ENCODE peak calls at places on chromosomes 3 and 15, in four cellular contexts. W is pancreas, H is K562, T is fibroblast of lung. K is an unnamed sample.
A peak's percentile ranks its signal among the peaks of the same experiment; 100 is the strongest.

GRCh38 chr15:61032600-61033286 is 196.4 kb downstream of the RORA start:
- DNase-seq in W (peak; percentile 32), H (no peak), T (no peak), K (no peak)

GRCh38 chr3:58164916-58165821 is 45.6 kb downstream of the DNASE1L3 start:
- DNase-seq in W (peak; percentile 75), H (no peak), T (no peak), K (no peak)

GRCh38 chr3:181941250-181941649 is 229.5 kb downstream of the SOX2 start:
- DNase-seq in W (no peak), H (no peak), T (no peak), K (no peak)

GRCh38 chr3:120145498-120146285 is 51.4 kb upstream of the GSK3B start:
- DNase-seq in W (no peak), H (no peak), T (peak; percentile 28), K (no peak)

GRCh38 chr3:3200632-3201212 is 21.2 kb upstream of the CRBN start:
- DNase-seq in W (peak; percentile 30), H (peak; percentile 19), T (peak; percentile 72), K (peak; percentile 10)

GRCh38 chr3:184656991-184657669 is 54.7 kb downstream of the MAGEF1 start:
- DNase-seq in W (no peak), H (no peak), T (no peak), K (no peak)

GRCh38 chr3:79125313-79125984 is 642.3 kb downstream of the ROBO1 start:
- DNase-seq in W (no peak), H (no peak), T (no peak), K (no peak)

GRCh38 chr15:41115652-41116115 is 396 bp downstream of the INO80 start:
- DNase-seq in W (peak; percentile 56), H (peak; percentile 90), T (peak; percentile 59), K (peak; percentile 47)

GRCh38 chr3:42803800-42804112 is 534 bp downstream of the HIGD1A start:
- DNase-seq in W (peak; percentile 50), H (no peak), T (no peak), K (no peak)

GRCh38 chr15:76994001-76994400 is 925 bp upstream of the PSTPIP1 start:
- DNase-seq in W (peak; percentile 17), H (no peak), T (no peak), K (peak; percentile 66)

GRCh38 chr3:126018995-126019394 is 50.0 kb downstream of the ROPN1B start:
- DNase-seq in W (no peak), H (no peak), T (no peak), K (no peak)

GRCh38 chr15:71612066-71612715 is 198.2 kb upstream of the NR2E3 start:
- DNase-seq in W (no peak), H (no peak), T (peak; percentile 41), K (no peak)

GRCh38 chr3:192130534-192131132 is 596.7 kb downstream of the FGF12 start:
- DNase-seq in W (peak; percentile 21), H (peak; percentile 12), T (peak; percentile 47), K (no peak)

GRCh38 chr15:98000249-98001203 is 40.0 kb downstream of the ARRDC4 start:
- DNase-seq in W (no peak), H (no peak), T (no peak), K (no peak)

GRCh38 chr3:170942011-170942410 is 33.6 kb upstream of the EIF5A2 start:
- DNase-seq in W (no peak), H (no peak), T (no peak), K (no peak)

GRCh38 chr15:40252438-40253178 is 13.7 kb downstream of the PAK6 start:
- DNase-seq in W (no peak), H (no peak), T (no peak), K (no peak)

GRCh38 chr15:99312228-99312627 is 60.9 kb downstream of the LRRC28 start:
- DNase-seq in W (no peak), H (no peak), T (no peak), K (no peak)

GRCh38 chr3:183252108-183252782 is 808 bp upstream of the B3GNT5 start:
- DNase-seq in W (no peak), H (no peak), T (no peak), K (no peak)

GRCh38 chr3:179969525-179969924 is 67.2 kb downstream of the PEX5L start:
- DNase-seq in W (no peak), H (no peak), T (peak; percentile 14), K (no peak)

GRCh38 chr3:71695000-71695482 is 30.2 kb downstream of the EIF4E3 start:
- DNase-seq in W (peak; percentile 49), H (no peak), T (no peak), K (no peak)

GRCh38 chr3:8837172-8837571 is 67.8 kb upstream of the OXTR start:
- DNase-seq in W (no peak), H (no peak), T (peak; percentile 73), K (no peak)

GRCh38 chr3:14911651-14912050 is 35.7 kb upstream of the NR2C2 start:
- DNase-seq in W (no peak), H (no peak), T (no peak), K (no peak)

GRCh38 chr3:14913071-14913925 is 34.1 kb upstream of the NR2C2 start:
- DNase-seq in W (no peak), H (no peak), T (no peak), K (no peak)

GRCh38 chr3:14914777-14915113 is 32.6 kb upstream of the NR2C2 start:
- DNase-seq in W (no peak), H (no peak), T (no peak), K (no peak)

GRCh38 chr3:14915636-14916222 is 31.7 kb upstream of the NR2C2 start:
- DNase-seq in W (no peak), H (no peak), T (no peak), K (peak; percentile 16)

GRCh38 chr3:14913926-14914776 is 33.2 kb upstream of the NR2C2 start:
- DNase-seq in W (no peak), H (no peak), T (no peak), K (no peak)
- TF ChIP-seq CTCF in W (no peak), H (peak; percentile 31), T (no peak), K (no peak)

GRCh38 chr3:153289334-153289808 is 127.3 kb downstream of the RAP2B start:
- DNase-seq in W (no peak), H (peak; percentile 38), T (peak; percentile 21), K (no peak)

GRCh38 chr3:153295906-153296305 is 133.9 kb downstream of the RAP2B start:
- DNase-seq in W (no peak), H (no peak), T (peak; percentile 96), K (no peak)

GRCh38 chr3:153291052-153291689 is 129.1 kb downstream of the RAP2B start:
- DNase-seq in W (no peak), H (peak; percentile 25), T (peak; percentile 38), K (no peak)

GRCh38 chr3:153290278-153291015 is 128.4 kb downstream of the RAP2B start:
- DNase-seq in W (no peak), H (no peak), T (peak; percentile 16), K (no peak)

GRCh38 chr3:153293222-153293621 is 131.2 kb downstream of the RAP2B start:
- DNase-seq in W (no peak), H (no peak), T (peak; percentile 85), K (no peak)
- H3K27ac ChIP-seq in W (no peak overlapping the region), H (peak overlapping the region; percentile 40), T (peak overlapping the region; percentile 0), K (no peak overlapping the region)

DNA sequence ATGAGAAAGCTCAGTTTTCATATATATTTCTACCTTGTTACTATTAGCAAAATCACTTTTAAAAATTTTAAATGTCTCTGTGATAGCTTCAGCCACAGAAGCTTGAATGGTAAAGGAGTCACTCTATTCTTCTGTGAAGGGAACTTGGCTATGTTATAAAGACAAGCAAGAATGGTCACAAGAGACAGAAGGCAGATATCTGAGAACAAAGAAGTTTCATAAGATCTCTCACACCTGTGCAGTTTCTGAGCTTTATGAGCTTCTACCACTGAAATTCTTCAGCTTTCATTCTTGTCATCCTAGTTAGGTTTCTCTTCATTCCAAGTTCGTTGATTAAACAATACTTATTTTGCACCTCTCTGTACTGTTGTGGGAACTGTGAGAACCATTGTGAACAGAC is 853.4 kb downstream of the IGSF11 start:
- DNase-seq in W (no peak), H (no peak), T (no peak), K (no peak)
- H3K9me3 ChIP-seq in W (no peaks in the 10 kb centered on the region), H (no peaks in the 10 kb centered on the region), T (no peaks in the 10 kb centered on the region), K (no peaks in the 10 kb centered on the region)

DNA sequence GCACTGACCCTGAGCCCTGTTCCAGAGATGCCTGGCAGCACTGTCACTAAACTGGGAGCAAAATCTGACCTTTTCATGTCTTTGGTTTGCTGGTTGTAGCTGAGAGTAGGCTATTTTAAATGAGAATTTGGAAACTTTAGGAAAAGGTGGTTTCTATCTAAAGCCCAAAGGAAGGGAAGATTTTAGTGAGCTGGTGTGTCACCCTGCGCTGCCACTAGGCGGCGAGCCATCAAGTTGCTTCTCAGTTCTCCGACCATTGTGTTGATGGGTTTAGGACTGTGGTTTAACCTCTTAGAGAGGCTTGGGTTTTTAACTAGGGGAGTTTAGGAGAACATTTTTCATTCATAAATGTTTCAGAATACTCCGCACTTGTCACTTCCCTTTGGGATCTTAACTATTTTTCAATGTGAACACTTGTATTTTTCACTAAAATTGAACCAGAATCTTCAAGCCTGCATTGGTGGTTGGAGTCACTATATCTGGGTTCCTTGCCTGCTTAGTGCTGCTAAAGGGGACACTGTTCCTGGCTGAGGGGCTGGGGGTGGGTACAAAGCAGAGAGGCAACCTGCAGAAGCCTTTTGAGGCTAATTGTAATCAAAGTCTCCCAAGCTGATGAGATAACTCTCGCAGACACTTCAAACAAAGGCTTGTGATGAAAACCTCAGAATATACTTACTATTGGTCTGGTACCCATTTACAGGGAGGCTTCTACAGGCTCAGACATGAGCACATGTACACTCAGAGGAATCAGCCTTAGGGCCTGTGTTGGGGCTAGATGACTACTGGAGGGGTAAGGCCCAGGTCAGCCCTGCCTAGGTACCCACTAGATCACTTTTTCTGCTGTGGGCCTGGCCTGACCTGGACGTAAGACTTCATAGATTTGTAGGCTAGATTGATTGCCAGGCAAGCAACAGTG is 16.8 kb downstream of the EXOSC7 start:
- DNase-seq in W (no peak), H (peak; percentile 63), T (peak; percentile 29), K (no peak)
- TF ChIP-seq CTCF in W (peak; percentile 28), H (peak; percentile 85), T (peak; percentile 77), K (peak; percentile 72)

DNA sequence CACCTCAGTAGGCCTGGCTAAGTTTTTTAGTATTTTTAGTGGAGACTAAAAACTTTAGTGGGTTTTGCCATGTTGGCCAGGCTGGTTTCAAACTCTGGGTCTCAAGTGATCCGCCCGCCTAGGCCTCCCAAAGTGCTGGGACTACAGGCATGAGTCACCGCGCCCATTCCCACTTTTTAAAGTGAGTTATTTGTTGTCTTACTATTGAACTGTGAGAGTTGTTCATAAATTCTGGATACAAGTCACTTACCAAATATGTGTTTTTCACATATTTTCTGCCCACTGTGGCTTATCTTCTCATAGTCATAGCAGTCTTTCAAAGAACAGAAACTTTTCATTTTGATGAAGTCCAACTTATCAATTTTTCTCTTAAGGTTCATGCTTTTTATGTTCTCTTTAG is 29.9 kb upstream of the SPSB4 start:
- DNase-seq in W (no peak), H (no peak), T (no peak), K (no peak)
- H3K27ac ChIP-seq in W (no peak overlapping the region), H (no peak overlapping the region), T (no peak overlapping the region), K (no peak overlapping the region)

GRCh38 chr3:60633644-60634043 is 617.6 kb downstream of the FHIT start:
- DNase-seq in W (no peak), H (no peak), T (peak; percentile 10), K (no peak)

GRCh38 chr3:60641354-60641753 is 609.9 kb downstream of the FHIT start:
- DNase-seq in W (no peak), H (no peak), T (no peak), K (no peak)

DNA sequence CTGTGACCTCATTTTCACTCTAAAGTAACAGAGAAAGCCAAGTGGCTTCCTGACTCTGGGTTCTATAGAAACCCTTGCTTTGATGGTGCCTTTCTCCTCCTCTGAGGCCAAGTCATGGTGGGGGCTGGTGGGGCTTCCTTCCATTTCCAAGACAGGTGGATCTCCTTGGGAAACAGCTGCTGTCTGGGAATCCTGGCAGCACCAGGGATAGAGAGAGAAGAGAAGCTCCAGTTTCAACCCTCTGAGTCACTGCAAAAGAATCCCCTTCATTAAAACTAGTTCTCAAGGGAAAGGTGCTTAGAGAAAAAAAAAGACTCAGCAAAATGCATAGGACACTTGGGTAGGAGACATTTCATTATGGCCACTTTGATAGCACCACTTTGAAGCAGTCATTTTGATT is 614.4 kb downstream of the FHIT start:
- DNase-seq in W (no peak), H (no peak), T (peak; percentile 26), K (no peak)
- H3K9me3 ChIP-seq in W (no peaks in the 10 kb centered on the region), H (no peaks in the 10 kb centered on the region), T (no peaks in the 10 kb centered on the region), K (no peaks in the 10 kb centered on the region)